ENCODE peak calls at places on chromosomes 2 and 18, in six cellular contexts. B is ACHN, Z is ELF-1, V is T-helper 22 cell, F is skeletal muscle cell, T is ovary. K is an unnamed sample.

GRCh38 chr2:172096661-172097547 is 5.8 kb downstream of the DLX2 start:
- DNase-seq in B (peak), Z (peak), V (no peak), F (peak), T (no peak), K (no peak)

GRCh38 chr18:23281626-23282436 is 146.5 kb downstream of the CABLES1 start:
- DNase-seq in B (no peak), Z (peak), V (no peak), F (no peak), T (no peak), K (no peak)

GRCh38 chr2:55164534-55165104 is 67.5 kb downstream of the CLHC1 start:
- DNase-seq in B (no peak), Z (no peak), V (no peak), F (no peak), T (no peak), K (no peak)

GRCh38 chr2:124822516-124822915 is 797.4 kb downstream of the CNTNAP5 start:
- DNase-seq in B (no peak), Z (no peak), V (no peak), F (no peak), T (no peak), K (no peak)

GRCh38 chr2:58502931-58503330 is 261.8 kb upstream of the FANCL start:
- DNase-seq in B (no peak), Z (no peak), V (no peak), F (no peak), T (no peak), K (no peak)

GRCh38 chr2:57407742-57408343 is 638.8 kb upstream of the VRK2 start:
- DNase-seq in B (no peak), Z (peak), V (no peak), F (no peak), T (no peak), K (no peak)

GRCh38 chr18:65523461-65523860 is 227.4 kb upstream of the CDH7 start:
- DNase-seq in B (no peak), Z (peak), V (no peak), F (no peak), T (no peak), K (no peak)

GRCh38 chr2:152611458-152612231 is 105.6 kb downstream of the PRPF40A start:
- DNase-seq in B (peak), Z (no peak), V (no peak), F (peak), T (no peak), K (no peak)

GRCh38 chr2:215929602-215930335 is 83.6 kb downstream of the MREG start:
- DNase-seq in B (no peak), Z (peak), V (no peak), F (no peak), T (no peak), K (no peak)

GRCh38 chr2:219111375-219112069 is 49.1 kb downstream of the NHEJ1 start:
- DNase-seq in B (no peak), Z (no peak), V (no peak), F (no peak), T (no peak), K (no peak)

GRCh38 chr2:239250216-239251071 is 150.4 kb downstream of the HDAC4 start:
- DNase-seq in B (no peak), Z (no peak), V (no peak), F (no peak), T (no peak), K (no peak)

GRCh38 chr2:199612509-199613130 is 154.9 kb upstream of the SATB2 start:
- DNase-seq in B (no peak), Z (no peak), V (no peak), F (no peak), T (no peak), K (no peak)

GRCh38 chr2:71536311-71536710 is 83.0 kb downstream of the DYSF start:
- DNase-seq in B (no peak), Z (no peak), V (no peak), F (no peak), T (no peak), K (no peak)

GRCh38 chr2:196284901-196285589 is 113.7 kb upstream of the STK17B start:
- DNase-seq in B (no peak), Z (no peak), V (no peak), F (no peak), T (no peak), K (no peak)

GRCh38 chr2:196924051-196924450 is 2.5 kb downstream of the PGAP1 start:
- DNase-seq in B (no peak), Z (no peak), V (no peak), F (no peak), T (no peak), K (no peak)

GRCh38 chr2:106065268-106065982 is 128.7 kb downstream of the UXS1 start:
- DNase-seq in B (no peak), Z (no peak), V (no peak), F (no peak), T (peak), K (no peak)

GRCh38 chr2:133972786-133973185 is 281.1 kb upstream of the MGAT5 start:
- DNase-seq in B (no peak), Z (no peak), V (no peak), F (no peak), T (peak), K (no peak)

GRCh38 chr2:85015653-85016360 is 44.8 kb downstream of the KCMF1 start:
- DNase-seq in B (no peak), Z (no peak), V (no peak), F (no peak), T (no peak), K (no peak)

GRCh38 chr18:32157580-32157979 is 32.3 kb upstream of the MEP1B start:
- DNase-seq in B (no peak), Z (no peak), V (no peak), F (no peak), T (no peak), K (no peak)

GRCh38 chr2:26640781-26641564 is at the start of gene CIB4:
- DNase-seq in B (no peak), Z (no peak), V (no peak), F (no peak), T (no peak), K (no peak)

GRCh38 chr18:46253498-46253897 is 149.3 kb downstream of the HAUS1 start:
- DNase-seq in B (no peak), Z (no peak), V (no peak), F (no peak), T (no peak), K (no peak)

GRCh38 chr2:150137338-150137737 is 350.1 kb downstream of the RND3 start:
- DNase-seq in B (no peak), Z (no peak), V (no peak), F (no peak), T (no peak), K (no peak)

GRCh38 chr18:50013363-50014138 is 181.4 kb downstream of the MYO5B start:
- DNase-seq in B (no peak), Z (peak), V (no peak), F (peak), T (no peak), K (no peak)

GRCh38 chr2:127421116-127421800 is 3.0 kb downstream of the PROC start:
- DNase-seq in B (no peak), Z (no peak), V (no peak), F (no peak), T (no peak), K (no peak)

GRCh38 chr2:28716265-28716865 is 35.3 kb upstream of the PPP1CB start:
- DNase-seq in B (peak), Z (peak), V (no peak), F (peak), T (no peak), K (peak)

GRCh38 chr2:69280796-69281412 is 106.1 kb downstream of the GFPT1 start:
- DNase-seq in B (no peak), Z (no peak), V (no peak), F (no peak), T (no peak), K (no peak)

GRCh38 chr2:74194799-74195198 is 3.6 kb upstream of the MTHFD2 start:
- DNase-seq in B (no peak), Z (no peak), V (no peak), F (no peak), T (no peak), K (no peak)

GRCh38 chr2:182393361-182393760 is 33.5 kb downstream of the PDE1A start:
- DNase-seq in B (no peak), Z (no peak), V (no peak), F (no peak), T (no peak), K (no peak)

GRCh38 chr2:16053437-16054257 is 113.3 kb downstream of the MYCN start:
- DNase-seq in B (no peak), Z (no peak), V (no peak), F (no peak), T (no peak), K (no peak)

GRCh38 chr18:22778996-22779395 is 154.1 kb upstream of the RBBP8 start:
- DNase-seq in B (no peak), Z (no peak), V (no peak), F (no peak), T (no peak), K (no peak)

GRCh38 chr2:21268871-21269224 is 145.1 kb downstream of the TDRD15 start:
- DNase-seq in B (no peak), Z (no peak), V (no peak), F (no peak), T (no peak), K (no peak)

GRCh38 chr2:175973373-175973772 is 28.7 kb downstream of the LNPK start:
- DNase-seq in B (no peak), Z (no peak), V (no peak), F (no peak), T (no peak), K (no peak)